ENCODE peak calls at places on chromosomes 3 and 15, in eight cellular contexts. O is A549; W is CD8-positive, alpha-beta T cell; T is SK-N-SH; S is right atrium auricular region; Q is mammary epithelial cell; K is neural progenitor cell; L is uterus. Y is an unnamed sample.

GRCh38 chr3:138684411-138684810 is 75.8 kb downstream of the FAIM start:
- DNase-seq in T (no peak), S (no peak), O (no peak), K (no peak), W (no peak), Q (no peak), L (no peak), Y (no peak)

GRCh38 chr3:185009650-185010049 is 143.2 kb downstream of the C3orf70 start:
- DNase-seq in S (no peak), Q (no peak), O (no peak), L (no peak), W (no peak), K (no peak), T (no peak), Y (no peak)

GRCh38 chr15:40420793-40421192 is 15.2 kb downstream of the IVD start:
- DNase-seq in L (no peak), W (no peak), T (no peak), K (no peak), S (no peak), O (no peak), Q (peak; percentile 62), Y (no peak)

GRCh38 chr3:47022540-47023161 is 43.2 kb downstream of the NBEAL2 start:
- DNase-seq in K (no peak), Q (no peak), S (no peak), W (no peak), T (no peak), O (no peak), L (no peak), Y (peak; percentile 47)

GRCh38 chr3:17115186-17115585 is 230.4 kb downstream of the PLCL2 start:
- DNase-seq in L (no peak), W (no peak), O (no peak), S (no peak), Q (no peak), K (no peak), T (no peak), Y (peak; percentile 7)

GRCh38 chr3:129618901-129619671 is 12.6 kb upstream of the PLXND1 start:
- DNase-seq in W (no peak), T (no peak), O (no peak), Q (no peak), S (no peak), L (no peak), K (no peak), Y (no peak)

GRCh38 chr15:70704731-70705130 is 58.6 kb downstream of the UACA start:
- DNase-seq in T (no peak), Q (no peak), S (no peak), K (no peak), W (no peak), L (no peak), O (no peak), Y (no peak)

GRCh38 chr15:29143909-29144308 is 125.7 kb downstream of the NSMCE3 start:
- DNase-seq in L (no peak), S (no peak), K (no peak), W (no peak), T (no peak), O (no peak), Q (peak; percentile 76), Y (peak; percentile 63)

GRCh38 chr15:90463381-90463780 is 66.3 kb upstream of the CRTC3 start:
- DNase-seq in W (no peak), Q (peak; percentile 64), S (no peak), L (no peak), T (no peak), K (no peak), O (peak; percentile 14), Y (peak; percentile 68)
- H3K4me3 ChIP-seq in W (no peak overlapping the region), Q (no peak overlapping the region), S (no peak overlapping the region), L (no peak overlapping the region), T (no peak overlapping the region), K (no peak overlapping the region), O (no peak overlapping the region), Y (no peak overlapping the region)

GRCh38 chr15:57017024-57017423 is 98.6 kb downstream of the TCF12 start:
- DNase-seq in S (no peak), O (peak; percentile 35), T (peak; percentile 5), L (no peak), Q (no peak), K (peak; percentile 27), W (no peak), Y (peak; percentile 44)
- TF ChIP-seq CTCF in S (no peak), O (no peak), T (peak; percentile 57), L (no peak), Q (no peak), K (peak; percentile 42), W (peak; percentile 17), Y (peak; percentile 44)

DNA sequence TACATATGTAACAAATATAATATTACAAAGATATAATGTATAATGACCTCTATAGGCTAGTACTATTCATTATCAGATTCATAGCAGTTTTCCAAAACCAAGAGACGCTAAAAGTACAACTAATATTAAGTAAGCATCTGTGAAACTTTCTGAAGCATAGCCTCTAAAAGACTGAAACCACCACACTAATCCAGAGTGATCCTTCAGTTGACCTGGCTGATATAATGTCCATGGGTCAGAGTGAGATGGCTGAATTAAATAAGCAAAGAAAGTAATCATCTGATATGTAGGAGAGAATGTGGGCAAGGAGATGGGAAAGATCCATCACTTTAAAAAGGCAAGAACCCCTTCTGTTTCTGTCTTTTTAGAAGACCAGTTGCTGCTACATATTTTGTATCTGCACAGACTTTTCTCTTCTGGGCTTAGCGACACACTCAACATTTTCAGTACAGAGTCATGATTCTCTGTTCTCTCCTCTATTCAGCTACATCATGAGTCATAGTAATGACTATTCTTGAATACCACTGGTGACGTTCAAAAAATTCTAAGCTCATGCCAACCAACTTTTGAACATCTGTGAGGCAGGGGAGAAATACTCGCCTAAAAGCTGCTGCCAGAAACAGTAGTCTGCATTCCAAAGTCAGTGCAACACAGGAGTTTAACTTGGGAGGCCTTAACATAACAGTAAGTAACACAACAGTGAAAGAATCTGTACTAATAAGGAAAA is 149.6 kb downstream of the MAGI1 start:
- DNase-seq in O (peak; percentile 41), T (no peak), Q (peak; percentile 84), K (no peak), L (no peak), W (no peak), S (no peak), Y (peak; percentile 97)
- H3K4me3 ChIP-seq in O (no peak overlapping the region), T (no peak overlapping the region), Q (no peak overlapping the region), K (no peak overlapping the region), L (no peak overlapping the region), W (no peak overlapping the region), S (no peak overlapping the region), Y (no peak overlapping the region)

DNA sequence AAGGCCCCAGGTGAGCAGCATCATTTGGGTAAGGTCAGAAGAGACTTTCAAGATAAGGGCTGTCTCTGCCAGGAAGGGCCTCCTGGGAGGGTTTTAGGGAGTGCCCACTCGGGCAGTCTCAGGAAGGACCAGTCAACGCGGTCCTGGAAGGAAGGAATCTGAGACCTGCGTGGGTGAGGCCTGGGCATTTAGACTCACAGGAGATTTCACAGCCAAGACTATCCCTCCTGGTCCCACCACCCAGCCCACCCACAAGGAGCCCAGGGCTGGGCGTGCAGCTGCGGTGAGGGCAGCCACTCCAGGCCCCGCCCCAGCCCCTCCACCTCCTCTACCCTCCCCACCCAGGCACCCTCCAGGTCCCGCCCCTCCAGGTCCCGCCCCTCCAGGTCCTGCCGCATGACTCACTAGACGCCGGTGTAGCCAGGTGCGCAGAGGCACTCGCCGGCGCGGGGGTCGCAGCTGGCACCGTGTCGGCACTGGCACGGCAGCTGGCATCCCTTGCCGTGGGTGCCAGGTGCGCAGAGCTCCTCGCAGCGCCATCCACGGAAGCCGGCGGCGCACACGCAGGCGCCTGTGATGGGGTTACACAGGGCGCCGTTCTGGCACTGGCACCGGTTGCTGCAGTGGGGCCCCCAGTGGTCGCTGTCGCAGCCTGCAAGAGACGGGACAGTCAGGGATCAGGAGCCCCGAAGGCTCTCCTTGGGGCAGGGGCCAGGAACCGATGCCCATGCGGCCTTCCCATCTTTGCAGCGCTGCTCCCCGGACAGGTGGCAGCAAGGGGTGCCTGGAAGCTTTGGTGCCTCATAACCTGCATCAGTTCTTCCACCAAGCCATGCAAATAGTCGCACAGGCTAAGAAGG is 112.8 kb downstream of the RAB11A start:
- DNase-seq in L (no peak), K (peak; percentile 83), Q (peak; percentile 32), W (peak; percentile 76), O (no peak), S (no peak), T (peak; percentile 91), Y (no peak)
- TF ChIP-seq CTCF in L (no peak), K (peak; percentile 66), Q (no peak), W (peak; percentile 49), O (peak; percentile 24), S (no peak), T (no peak), Y (no peak)

GRCh38 chr15:79957741-79958140 is 13.3 kb downstream of the BCL2A1 start:
- DNase-seq in S (no peak), O (no peak), W (no peak), T (no peak), L (no peak), Q (no peak), K (no peak), Y (peak; percentile 51)

GRCh38 chr15:79956354-79956939 is 14.5 kb downstream of the BCL2A1 start:
- DNase-seq in W (no peak), L (no peak), K (no peak), T (no peak), O (no peak), S (no peak), Q (no peak), Y (peak; percentile 38)

GRCh38 chr15:79952329-79952728 is 18.7 kb downstream of the BCL2A1 start:
- DNase-seq in W (no peak), O (no peak), T (no peak), Q (no peak), S (no peak), L (no peak), K (no peak), Y (no peak)

GRCh38 chr15:79954659-79955058 is 16.3 kb downstream of the BCL2A1 start:
- DNase-seq in Q (no peak), L (no peak), K (no peak), W (no peak), S (no peak), O (no peak), T (no peak), Y (no peak)

GRCh38 chr15:79953951-79954444 is 17.0 kb downstream of the BCL2A1 start:
- DNase-seq in L (no peak), K (no peak), O (no peak), Q (no peak), S (no peak), W (no peak), T (no peak), Y (peak; percentile 62)
- H3K4me3 ChIP-seq in L (no peak overlapping the region), K (no peak overlapping the region), O (no peak overlapping the region), Q (no peak overlapping the region), S (no peak overlapping the region), W (no peak overlapping the region), T (no peak overlapping the region), Y (no peak overlapping the region)

GRCh38 chr15:99095626-99096025 is 9.3 kb upstream of the SYNM start:
- DNase-seq in T (no peak), L (no peak), O (no peak), S (no peak), Q (no peak), W (no peak), K (peak; percentile 70), Y (no peak)
- TF ChIP-seq CTCF in T (no peak), L (no peak), O (no peak), S (no peak), Q (no peak), W (no peak), K (peak; percentile 8), Y (no peak)

DNA sequence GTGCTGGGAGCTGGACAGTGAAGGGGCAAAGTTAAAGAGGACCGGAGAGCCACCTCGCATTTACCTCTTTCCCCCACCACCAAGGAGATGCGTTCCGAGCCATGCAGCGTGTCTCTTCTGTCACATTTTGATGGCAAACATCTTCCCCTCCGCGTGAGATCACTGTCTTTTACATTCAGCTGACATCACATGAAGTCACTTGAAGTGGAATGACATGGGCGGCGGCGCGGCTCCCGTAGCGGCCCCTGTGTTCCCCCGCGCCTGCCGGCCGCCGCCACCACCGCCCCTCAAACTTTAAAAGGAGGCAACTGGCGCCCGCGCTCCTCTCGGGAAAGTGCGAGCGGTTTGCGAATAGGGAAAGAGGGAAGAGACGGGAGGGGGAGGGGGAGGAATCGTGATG is at the start of gene FEZF2:
- DNase-seq in W (no peak), T (peak; percentile 39), S (no peak), O (no peak), L (no peak), K (peak; percentile 79), Q (no peak), Y (no peak)
- H3K4me3 ChIP-seq in W (no peak within 1 kb of the TSS), T (peak within 1 kb of the TSS; percentile 22), S (peak within 1 kb of the TSS; percentile 21), O (no peak within 1 kb of the TSS), L (no peak within 1 kb of the TSS), K (peak within 1 kb of the TSS; percentile 46), Q (no peak within 1 kb of the TSS), Y (no peak within 1 kb of the TSS)